ENCODE peak calls at places on chromosomes 1 and 21, in five cellular contexts. One of them, this sample, is unnamed.

GRCh38 chr1:173095632-173096031 is 44.9 kb upstream of the TNFSF18 start:
- DNase-seq in lower lobe of right lung: no peak
- DNase-seq in CD8-positive, alpha-beta T cell: no peak
- DNase-seq in NT2/D1: no peak
- DNase-seq in pancreas: no peak
- DNase-seq in this sample: no peak

GRCh38 chr1:228463559-228464455 is 23.4 kb upstream of the RNF187 start:
- DNase-seq in lower lobe of right lung: no peak
- DNase-seq in CD8-positive, alpha-beta T cell: peak; percentile 63
- DNase-seq in NT2/D1: no peak
- DNase-seq in pancreas: no peak
- DNase-seq in this sample: no peak

GRCh38 chr1:235952950-235953615 is 86.4 kb upstream of the LYST start:
- DNase-seq in lower lobe of right lung: no peak
- DNase-seq in CD8-positive, alpha-beta T cell: no peak
- DNase-seq in NT2/D1: no peak
- DNase-seq in pancreas: no peak
- DNase-seq in this sample: no peak

GRCh38 chr1:209723761-209724693 is 19.4 kb downstream of the HSD11B1 start:
- DNase-seq in lower lobe of right lung: no peak
- DNase-seq in CD8-positive, alpha-beta T cell: no peak
- DNase-seq in NT2/D1: no peak
- DNase-seq in pancreas: no peak
- DNase-seq in this sample: no peak

GRCh38 chr1:113141650-113142473 is 68.9 kb downstream of the LRIG2 start:
- DNase-seq in lower lobe of right lung: no peak
- DNase-seq in CD8-positive, alpha-beta T cell: no peak
- DNase-seq in NT2/D1: no peak
- DNase-seq in pancreas: no peak
- DNase-seq in this sample: no peak

GRCh38 chr1:46423574-46424240 is 29.6 kb downstream of the FAAH start:
- DNase-seq in lower lobe of right lung: no peak
- DNase-seq in CD8-positive, alpha-beta T cell: no peak
- DNase-seq in NT2/D1: no peak
- DNase-seq in pancreas: no peak
- DNase-seq in this sample: no peak

GRCh38 chr21:25561668-25562641 is 45.3 kb downstream of the MRPL39 start:
- DNase-seq in lower lobe of right lung: peak; percentile 81
- DNase-seq in CD8-positive, alpha-beta T cell: peak; percentile 73
- DNase-seq in NT2/D1: no peak
- DNase-seq in pancreas: peak; percentile 38
- DNase-seq in this sample: peak; percentile 44

GRCh38 chr21:31184462-31184861 is 146.2 kb upstream of the KRTAP19-8 start:
- DNase-seq in lower lobe of right lung: no peak
- DNase-seq in CD8-positive, alpha-beta T cell: peak; percentile 71
- DNase-seq in NT2/D1: no peak
- DNase-seq in pancreas: no peak
- DNase-seq in this sample: no peak

GRCh38 chr1:228265167-228265566 is 57.3 kb downstream of the OBSCN start:
- DNase-seq in lower lobe of right lung: no peak
- DNase-seq in CD8-positive, alpha-beta T cell: no peak
- DNase-seq in NT2/D1: no peak
- DNase-seq in pancreas: no peak
- DNase-seq in this sample: no peak

GRCh38 chr21:34877485-34878128 is 171.5 kb downstream of the RUNX1 start:
- DNase-seq in lower lobe of right lung: peak; percentile 90
- DNase-seq in CD8-positive, alpha-beta T cell: no peak
- DNase-seq in NT2/D1: no peak
- DNase-seq in pancreas: peak; percentile 90
- DNase-seq in this sample: no peak

GRCh38 chr1:8813016-8813763 is 4.2 kb downstream of the RERE start:
- DNase-seq in lower lobe of right lung: no peak
- DNase-seq in CD8-positive, alpha-beta T cell: no peak
- DNase-seq in NT2/D1: no peak
- DNase-seq in pancreas: no peak
- DNase-seq in this sample: no peak

GRCh38 chr1:93701619-93702018 is 20.0 kb upstream of the BCAR3 start:
- DNase-seq in lower lobe of right lung: no peak
- DNase-seq in CD8-positive, alpha-beta T cell: peak; percentile 17
- DNase-seq in NT2/D1: no peak
- DNase-seq in pancreas: no peak
- DNase-seq in this sample: no peak

GRCh38 chr1:201918343-201918742 is 28.0 kb downstream of the LMOD1 start:
- DNase-seq in lower lobe of right lung: no peak
- DNase-seq in CD8-positive, alpha-beta T cell: no peak
- DNase-seq in NT2/D1: no peak
- DNase-seq in pancreas: no peak
- DNase-seq in this sample: no peak

GRCh38 chr21:37939251-37939650 is 23.0 kb upstream of the KCNJ6 start:
- DNase-seq in lower lobe of right lung: no peak
- DNase-seq in CD8-positive, alpha-beta T cell: no peak
- DNase-seq in NT2/D1: no peak
- DNase-seq in pancreas: no peak
- DNase-seq in this sample: no peak

GRCh38 chr1:225996946-225997545 is 2.1 kb downstream of the SDE2 start:
- DNase-seq in lower lobe of right lung: no peak
- DNase-seq in CD8-positive, alpha-beta T cell: no peak
- DNase-seq in NT2/D1: no peak
- DNase-seq in pancreas: no peak
- DNase-seq in this sample: no peak

GRCh38 chr1:197677752-197678295 is 97.5 kb downstream of the DENND1B start:
- DNase-seq in lower lobe of right lung: no peak
- DNase-seq in CD8-positive, alpha-beta T cell: no peak
- DNase-seq in NT2/D1: no peak
- DNase-seq in pancreas: no peak
- DNase-seq in this sample: no peak

GRCh38 chr1:38013027-38013588 is 574 bp downstream of the UTP11 start:
- DNase-seq in lower lobe of right lung: peak; percentile 43
- DNase-seq in CD8-positive, alpha-beta T cell: no peak
- DNase-seq in NT2/D1: no peak
- DNase-seq in pancreas: no peak
- DNase-seq in this sample: no peak

DNA sequence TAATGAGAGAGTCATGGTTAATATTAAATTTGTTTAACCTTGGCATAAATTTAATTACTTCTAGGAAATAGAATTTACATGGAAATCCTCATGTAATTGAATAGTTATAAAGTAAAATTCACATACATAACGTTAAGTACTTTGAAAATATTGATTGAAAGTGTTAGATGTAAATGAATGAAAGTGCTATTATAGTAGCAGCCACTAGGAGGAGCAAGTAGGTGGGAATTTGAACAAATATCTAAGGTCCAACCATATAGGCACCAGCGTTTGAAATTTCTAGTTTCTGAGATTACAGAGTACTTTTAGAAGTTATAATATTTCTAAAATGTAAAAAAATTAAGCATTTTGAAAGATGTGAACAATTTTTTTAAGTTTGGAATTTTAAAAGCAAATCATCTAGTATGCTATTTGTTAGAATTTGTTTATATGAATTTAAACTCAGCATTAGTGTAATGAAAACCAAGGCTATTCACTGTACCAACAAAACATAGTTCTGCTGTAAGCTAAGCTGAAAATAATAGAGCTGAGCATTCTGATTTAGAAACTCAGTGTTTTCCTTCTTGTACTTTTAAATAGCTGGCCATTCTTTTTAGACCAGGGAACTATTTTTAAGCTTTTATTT is 3.3 kb downstream of the B3GALT2 start:
- DNase-seq in lower lobe of right lung: no peak
- DNase-seq in CD8-positive, alpha-beta T cell: no peak
- DNase-seq in NT2/D1: peak; percentile 47
- DNase-seq in pancreas: no peak
- DNase-seq in this sample: no peak
- H3K4me3 ChIP-seq in lower lobe of right lung: peak overlapping the region; percentile 47
- H3K4me3 ChIP-seq in CD8-positive, alpha-beta T cell: no peak overlapping the region
- H3K4me3 ChIP-seq in NT2/D1: no peak overlapping the region
- H3K4me3 ChIP-seq in pancreas: no peak overlapping the region
- H3K4me3 ChIP-seq in this sample: peak overlapping the region; percentile 30

DNA sequence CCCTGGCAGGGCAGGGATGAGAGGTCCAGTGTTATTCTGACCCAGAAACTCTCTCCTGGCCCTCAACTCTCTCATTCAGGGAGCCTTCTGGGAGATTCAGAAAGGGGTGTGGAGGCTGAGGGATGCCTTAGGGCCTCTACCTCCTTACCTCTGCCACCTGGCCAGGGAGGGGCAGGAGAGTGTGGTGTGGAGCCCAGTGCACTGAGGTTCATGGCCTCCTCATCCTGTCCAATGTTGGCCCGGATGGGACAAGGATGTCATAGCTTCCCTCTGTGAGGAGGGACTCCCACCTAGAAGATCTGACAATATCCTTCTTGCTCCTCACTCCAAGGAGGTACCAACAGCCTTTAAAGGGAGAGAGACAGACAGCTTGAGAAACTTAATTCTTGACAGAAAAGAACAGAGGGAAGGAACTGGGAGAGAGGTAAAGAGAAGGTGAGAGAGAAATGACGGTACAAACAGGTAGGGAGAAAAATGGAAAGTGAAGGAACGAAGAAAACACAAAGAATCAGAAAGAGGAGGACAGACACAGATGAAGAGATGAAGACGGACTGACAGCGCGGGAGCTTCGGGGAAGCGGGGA is 783 bp downstream of the BEND5 start:
- DNase-seq in lower lobe of right lung: no peak
- DNase-seq in CD8-positive, alpha-beta T cell: no peak
- DNase-seq in NT2/D1: no peak
- DNase-seq in pancreas: no peak
- DNase-seq in this sample: no peak
- H3K4me1 ChIP-seq in lower lobe of right lung: peaks cover 20% of the 10 kb centered on the region
- H3K4me1 ChIP-seq in CD8-positive, alpha-beta T cell: peaks cover 16% of the 10 kb centered on the region
- H3K4me1 ChIP-seq in NT2/D1: no peaks in the 10 kb centered on the region
- H3K4me1 ChIP-seq in pancreas: peaks cover 6% of the 10 kb centered on the region
- H3K4me1 ChIP-seq in this sample: no peaks in the 10 kb centered on the region

GRCh38 chr1:53521900-53522552 is 62.8 kb downstream of the DMRTB1 start:
- DNase-seq in lower lobe of right lung: no peak
- DNase-seq in CD8-positive, alpha-beta T cell: no peak
- DNase-seq in NT2/D1: no peak
- DNase-seq in pancreas: no peak
- DNase-seq in this sample: no peak

GRCh38 chr1:53526451-53527101 is 67.4 kb downstream of the DMRTB1 start:
- DNase-seq in lower lobe of right lung: peak; percentile 57
- DNase-seq in CD8-positive, alpha-beta T cell: no peak
- DNase-seq in NT2/D1: no peak
- DNase-seq in pancreas: peak; percentile 41
- DNase-seq in this sample: peak; percentile 49

GRCh38 chr1:53527368-53527767 is 68.2 kb downstream of the DMRTB1 start:
- DNase-seq in lower lobe of right lung: no peak
- DNase-seq in CD8-positive, alpha-beta T cell: no peak
- DNase-seq in NT2/D1: no peak
- DNase-seq in pancreas: no peak
- DNase-seq in this sample: no peak

GRCh38 chr1:53524428-53525400 is 65.5 kb downstream of the DMRTB1 start:
- DNase-seq in lower lobe of right lung: no peak
- DNase-seq in CD8-positive, alpha-beta T cell: no peak
- DNase-seq in NT2/D1: no peak
- DNase-seq in pancreas: no peak
- DNase-seq in this sample: peak; percentile 18

DNA sequence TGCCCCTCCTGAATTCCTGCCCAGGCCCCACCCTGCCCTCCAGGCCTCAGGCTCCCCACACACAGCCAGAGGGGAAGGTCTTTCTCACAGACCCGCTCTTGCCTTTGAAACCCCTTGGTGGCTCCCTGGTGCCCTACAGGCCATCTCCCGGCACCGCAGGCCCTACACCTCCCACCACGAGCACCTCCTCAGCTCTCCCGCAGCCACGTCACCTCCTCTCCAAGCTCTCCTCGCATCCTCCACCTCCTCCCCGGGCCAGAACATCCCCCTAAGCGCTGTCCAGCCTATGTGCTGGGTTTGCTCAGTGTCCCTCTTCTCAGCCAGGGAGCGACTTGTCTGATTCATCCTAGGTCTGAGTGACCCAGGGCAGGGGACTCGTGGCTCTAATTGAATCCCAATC is 66.4 kb downstream of the DMRTB1 start:
- DNase-seq in lower lobe of right lung: no peak
- DNase-seq in CD8-positive, alpha-beta T cell: no peak
- DNase-seq in NT2/D1: no peak
- DNase-seq in pancreas: no peak
- DNase-seq in this sample: no peak
- H3K4me3 ChIP-seq in lower lobe of right lung: no peak overlapping the region
- H3K4me3 ChIP-seq in CD8-positive, alpha-beta T cell: no peak overlapping the region
- H3K4me3 ChIP-seq in NT2/D1: no peak overlapping the region
- H3K4me3 ChIP-seq in pancreas: no peak overlapping the region
- H3K4me3 ChIP-seq in this sample: no peak overlapping the region

GRCh38 chr1:21668232-21669032 is 725 bp downstream of the RAP1GAP start:
- DNase-seq in lower lobe of right lung: no peak
- DNase-seq in CD8-positive, alpha-beta T cell: no peak
- DNase-seq in NT2/D1: no peak
- DNase-seq in pancreas: no peak
- DNase-seq in this sample: no peak

GRCh38 chr1:21667348-21668231 is 1.6 kb downstream of the RAP1GAP start:
- DNase-seq in lower lobe of right lung: no peak
- DNase-seq in CD8-positive, alpha-beta T cell: no peak
- DNase-seq in NT2/D1: no peak
- DNase-seq in pancreas: no peak
- DNase-seq in this sample: no peak

GRCh38 chr1:21670059-21670881 is 1.1 kb upstream of the RAP1GAP start:
- DNase-seq in lower lobe of right lung: no peak
- DNase-seq in CD8-positive, alpha-beta T cell: no peak
- DNase-seq in NT2/D1: no peak
- DNase-seq in pancreas: no peak
- DNase-seq in this sample: no peak

GRCh38 chr1:21669287-21670058 is at the start of gene RAP1GAP:
- DNase-seq in lower lobe of right lung: peak; percentile 63
- DNase-seq in CD8-positive, alpha-beta T cell: no peak
- DNase-seq in NT2/D1: no peak
- DNase-seq in pancreas: peak; percentile 71
- DNase-seq in this sample: no peak

GRCh38 chr1:21669033-21669286 is 197 bp downstream of the RAP1GAP start:
- DNase-seq in lower lobe of right lung: no peak
- DNase-seq in CD8-positive, alpha-beta T cell: no peak
- DNase-seq in NT2/D1: no peak
- DNase-seq in pancreas: no peak
- DNase-seq in this sample: no peak
- H3K4me1 ChIP-seq in lower lobe of right lung: peaks cover 50% of the 10 kb centered on the region
- H3K4me1 ChIP-seq in CD8-positive, alpha-beta T cell: peaks cover 24% of the 10 kb centered on the region
- H3K4me1 ChIP-seq in NT2/D1: peaks cover 21% of the 10 kb centered on the region
- H3K4me1 ChIP-seq in pancreas: peaks cover 12% of the 10 kb centered on the region
- H3K4me1 ChIP-seq in this sample: peaks cover 68% of the 10 kb centered on the region

DNA sequence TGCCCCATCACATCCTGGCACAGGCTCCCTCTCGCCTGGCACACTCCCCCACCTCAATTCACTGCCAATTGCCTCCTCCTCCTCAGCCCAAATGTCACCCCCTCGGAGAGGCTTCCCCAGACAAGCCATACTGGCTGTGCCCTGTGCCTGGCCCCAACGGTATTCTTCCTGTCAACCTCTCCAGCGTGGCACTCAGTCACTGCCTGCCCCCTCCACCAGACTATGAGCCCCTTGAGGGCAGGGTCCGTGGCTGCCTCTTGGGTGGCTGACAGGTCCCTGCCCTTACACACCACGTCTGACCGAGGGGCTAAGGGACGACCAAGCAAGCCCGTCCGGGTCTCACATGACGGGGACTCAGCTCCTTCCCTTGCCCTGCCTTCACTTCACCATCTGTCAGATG is 74.9 kb downstream of the MRPL37 start:
- DNase-seq in lower lobe of right lung: no peak
- DNase-seq in CD8-positive, alpha-beta T cell: no peak
- DNase-seq in NT2/D1: no peak
- DNase-seq in pancreas: no peak
- DNase-seq in this sample: no peak
- H3K4me3 ChIP-seq in lower lobe of right lung: no peak overlapping the region
- H3K4me3 ChIP-seq in CD8-positive, alpha-beta T cell: no peak overlapping the region
- H3K4me3 ChIP-seq in NT2/D1: no peak overlapping the region
- H3K4me3 ChIP-seq in pancreas: no peak overlapping the region
- H3K4me3 ChIP-seq in this sample: no peak overlapping the region